ENCODE peak calls at places on chromosomes 11 and 22, in six cellular contexts. U is IMR-90, Z is uterus, N is dorsolateral prefrontal cortex, V is NB4, C is GM23338. E is an unnamed sample.

GRCh38 chr22:37759281-37759680 is 48.5 kb upstream of the GCAT start:
- DNase-seq in C (no peak), U (no peak), N (no peak), Z (no peak), V (no peak), E (no peak)

GRCh38 chr11:44652901-44653644 is 73.7 kb upstream of the TSPAN18 start:
- DNase-seq in C (no peak), V (no peak), N (peak; percentile 26), Z (no peak), U (no peak), E (no peak)

GRCh38 chr22:19631899-19632670 is 82.2 kb upstream of the SEPTIN5 start:
- DNase-seq in U (peak; percentile 27), N (peak; percentile 30), V (peak; percentile 77), C (peak; percentile 85), Z (no peak), E (no peak)

GRCh38 chr11:113193077-113193476 is 121.3 kb upstream of the TTC12 start:
- DNase-seq in Z (peak; percentile 44), N (no peak), C (no peak), U (no peak), V (no peak), E (no peak)

GRCh38 chr11:44950036-44950624 is 553 bp downstream of the TP53I11 start:
- DNase-seq in Z (no peak), U (no peak), V (peak; percentile 58), N (no peak), C (no peak), E (no peak)

GRCh38 chr11:104962852-104963251 is 5.5 kb downstream of the CASP4 start:
- DNase-seq in V (no peak), Z (no peak), U (no peak), C (no peak), N (no peak), E (no peak)

GRCh38 chr22:48500481-48501230 is 1327.0 kb downstream of the BRD1 start:
- DNase-seq in U (no peak), Z (no peak), C (no peak), N (peak; percentile 55), V (peak; percentile 7), E (no peak)

GRCh38 chr11:77141034-77141433 is 13.0 kb downstream of the MYO7A start:
- DNase-seq in V (no peak), U (peak; percentile 91), Z (no peak), N (no peak), C (no peak), E (no peak)

GRCh38 chr11:81986556-81987161 is 747.0 kb downstream of the FAM181B start:
- DNase-seq in U (no peak), N (no peak), Z (no peak), C (no peak), V (no peak), E (no peak)

GRCh38 chr11:44751066-44751465 is 24.3 kb downstream of the TSPAN18 start:
- DNase-seq in N (no peak), Z (peak; percentile 18), V (no peak), C (no peak), U (no peak), E (peak; percentile 59)

GRCh38 chr22:17431179-17431578 is 61.9 kb downstream of the CECR2 start:
- DNase-seq in C (no peak), N (no peak), Z (no peak), V (peak; percentile 8), U (no peak), E (no peak)

GRCh38 chr11:15159085-15159484 is 44.4 kb downstream of the INSC start:
- DNase-seq in C (peak; percentile 62), N (no peak), Z (no peak), V (peak; percentile 16), U (peak; percentile 49), E (no peak)

GRCh38 chr11:8206251-8207079 is 37.6 kb upstream of the RIC3 start:
- DNase-seq in U (no peak), Z (no peak), N (peak; percentile 82), C (peak; percentile 70), V (peak; percentile 73), E (no peak)

GRCh38 chr11:23212829-23213228 is 352.6 kb upstream of the CCDC179 start:
- DNase-seq in N (no peak), V (no peak), C (no peak), U (no peak), Z (no peak), E (no peak)

GRCh38 chr11:102924851-102925380 is 30.6 kb downstream of the MMP13 start:
- DNase-seq in U (no peak), N (no peak), C (no peak), Z (no peak), V (peak; percentile 37), E (no peak)

GRCh38 chr11:132683602-132684001 is 848.7 kb downstream of the OPCML start:
- DNase-seq in V (no peak), U (peak; percentile 14), N (no peak), Z (no peak), C (no peak), E (no peak)

GRCh38 chr11:36507824-36508489 is 2.1 kb downstream of the TRAF6 start:
- DNase-seq in V (no peak), U (no peak), Z (no peak), C (no peak), N (no peak), E (no peak)

GRCh38 chr11:12454782-12455181 is 77.4 kb downstream of the PARVA start:
- DNase-seq in V (no peak), Z (peak; percentile 12), C (no peak), U (peak; percentile 58), N (no peak), E (no peak)

GRCh38 chr22:44191036-44191454 is 10.3 kb downstream of the PARVG start:
- DNase-seq in N (no peak), C (no peak), U (no peak), V (peak; percentile 43), Z (no peak), E (no peak)

GRCh38 chr22:44188316-44188715 is 7.6 kb downstream of the PARVG start:
- DNase-seq in C (no peak), Z (no peak), V (no peak), U (no peak), N (no peak), E (no peak)

GRCh38 chr22:44192098-44192810 is 11.5 kb downstream of the PARVG start:
- DNase-seq in N (no peak), C (peak; percentile 67), Z (no peak), V (peak; percentile 84), U (no peak), E (peak; percentile 41)

GRCh38 chr22:44188986-44189630 is 8.4 kb downstream of the PARVG start:
- DNase-seq in U (no peak), C (no peak), Z (no peak), V (no peak), N (no peak), E (peak; percentile 6)

GRCh38 chr22:44190381-44190976 is 9.8 kb downstream of the PARVG start:
- DNase-seq in N (no peak), V (no peak), C (no peak), U (no peak), Z (no peak), E (peak; percentile 5)
- TF ChIP-seq CTCF in N (no peak), V (no peak), C (no peak), U (no peak), Z (no peak), E (no peak)

GRCh38 chr22:29205598-29206371 is at the start of gene EMID1:
- DNase-seq in N (no peak), C (peak; percentile 67), U (peak; percentile 9), Z (peak; percentile 39), V (peak; percentile 69), E (no peak)
- TF ChIP-seq CTCF in N (no peak), C (no peak), U (peak; percentile 25), Z (peak; percentile 37), V (peak; percentile 13), E (peak; percentile 5)

GRCh38 chr11:21142007-21142406 is 472.6 kb downstream of the NELL1 start:
- DNase-seq in V (peak; percentile 13), N (no peak), Z (no peak), U (no peak), C (peak; percentile 77), E (no peak)
- TF ChIP-seq CTCF in V (no peak), N (no peak), Z (no peak), U (no peak), C (peak; percentile 71), E (no peak)

DNA sequence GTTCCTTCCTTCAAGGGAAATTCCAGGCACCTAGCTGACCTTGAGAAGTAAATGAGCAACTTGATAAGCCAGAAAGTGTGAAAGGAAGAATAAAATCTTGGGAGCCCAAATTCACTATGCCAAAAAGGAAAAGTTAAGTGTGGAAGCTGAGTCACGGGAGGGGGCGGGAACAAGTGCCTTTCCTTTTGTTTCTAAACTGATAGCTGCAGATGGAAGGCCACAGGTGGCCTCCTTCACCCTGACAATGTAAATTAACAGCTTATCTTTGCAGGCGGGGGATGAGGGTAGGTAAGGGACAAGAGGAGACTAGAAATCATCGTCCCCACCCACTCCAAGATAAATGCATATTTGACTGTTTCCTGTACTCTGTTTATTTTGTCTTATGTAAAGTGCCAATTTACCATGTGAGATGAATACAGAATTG is 36.4 kb upstream of the TREH start:
- DNase-seq in Z (peak; percentile 24), N (no peak), C (peak; percentile 91), U (no peak), V (no peak), E (no peak)
- TF ChIP-seq CTCF in Z (no peak), N (no peak), C (no peak), U (no peak), V (no peak), E (no peak)

GRCh38 chr11:134030853-134031252 is 38.0 kb upstream of the JAM3 start:
- DNase-seq in Z (no peak), V (no peak), N (no peak), C (peak; percentile 69), U (no peak), E (no peak)
- TF ChIP-seq CTCF in Z (no peak), V (peak; percentile 37), N (no peak), C (peak; percentile 65), U (no peak), E (no peak)

DNA sequence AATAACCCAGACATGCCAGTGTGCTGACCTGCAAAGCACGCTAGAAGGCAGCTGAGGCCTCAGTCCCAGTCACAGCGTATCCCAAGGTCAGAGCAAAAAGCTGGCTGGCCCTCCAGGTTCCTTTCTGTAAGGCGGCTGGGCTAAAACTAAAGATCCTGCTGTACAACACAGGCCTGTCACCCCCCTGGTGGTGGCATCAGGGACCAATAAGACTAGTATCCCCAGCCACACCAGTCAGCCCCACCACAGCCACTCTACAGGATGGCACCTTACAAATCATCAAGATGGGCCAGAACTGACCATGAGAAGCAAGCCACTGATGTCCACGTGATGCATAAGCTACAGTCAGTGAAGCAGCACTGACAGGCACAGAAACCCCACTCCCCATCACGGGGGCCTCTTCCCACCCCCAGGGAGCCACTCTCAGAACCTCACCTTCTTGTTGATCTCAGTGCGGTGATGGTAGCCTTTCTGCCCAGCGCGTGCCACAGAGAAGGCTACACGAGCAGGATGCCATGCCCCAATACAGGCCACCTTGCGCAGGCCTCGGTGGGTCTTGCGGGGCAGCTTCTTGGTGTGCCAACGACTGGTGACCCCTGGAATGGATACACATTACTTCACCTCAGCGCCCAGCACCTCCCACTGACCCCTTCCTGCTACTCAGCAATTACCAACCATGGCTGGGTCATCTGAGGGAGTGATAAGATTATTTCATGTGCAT is 5.0 kb downstream of the RPL3 start:
- DNase-seq in N (no peak), V (no peak), C (peak; percentile 47), Z (no peak), U (no peak), E (no peak)
- TF ChIP-seq CTCF in N (no peak), V (no peak), C (peak; percentile 34), Z (no peak), U (no peak), E (no peak)

GRCh38 chr11:61967924-61968757 is 707 bp upstream of the FTH1 start:
- DNase-seq in V (peak; percentile 93), U (no peak), N (peak; percentile 65), Z (no peak), C (peak; percentile 52), E (peak; percentile 75)
- TF ChIP-seq CTCF in V (no peak), U (no peak), N (no peak), Z (no peak), C (no peak), E (peak; percentile 6)